ENCODE peak calls at places on chromosomes 4 and X, in six cellular contexts. U, C, L, B, F and M are unnamed samples.

GRCh38 chrX:153477039-153477438 is 6.7 kb upstream of the HAUS7 start:
- DNase-seq in B (no peak), C (no peak), F (no peak), L (no peak), U (peak), M (no peak)

GRCh38 chrX:1535241-1536041 is 1.5 kb downstream of the P2RY8 start:
- DNase-seq in B (peak), F (no peak), C (no peak), U (no peak), L (no peak), M (no peak)

GRCh38 chr4:6633091-6633906 is 7.2 kb upstream of the MRFAP1 start:
- DNase-seq in C (no peak), U (peak), L (no peak), B (no peak), F (no peak), M (no peak)

GRCh38 chr4:96839441-96839840 is 999.5 kb downstream of the PDHA2 start:
- DNase-seq in F (no peak), B (no peak), C (no peak), U (no peak), L (no peak), M (no peak)

GRCh38 chr4:157664726-157665125 is 444.2 kb downstream of the GRIA2 start:
- DNase-seq in B (no peak), L (peak), C (no peak), F (no peak), U (peak), M (peak)

GRCh38 chrX:105331244-105331643 is 110.8 kb upstream of the TEX13A start:
- DNase-seq in C (no peak), B (no peak), U (peak), L (no peak), F (no peak), M (peak)

GRCh38 chr4:168449740-168450442 is 30.4 kb downstream of the DDX60L start:
- DNase-seq in F (peak), U (peak), B (no peak), C (no peak), L (no peak), M (peak)

GRCh38 chrX:132226169-132226568 is 6.9 kb upstream of the RAP2C start:
- DNase-seq in C (no peak), L (no peak), B (no peak), F (no peak), U (peak), M (no peak)

GRCh38 chr4:80142396-80143304 is 54.7 kb upstream of the PRDM8 start:
- DNase-seq in L (no peak), B (no peak), U (peak), F (no peak), C (no peak), M (no peak)

GRCh38 chr4:47798165-47798564 is 39.7 kb downstream of the CORIN start:
- DNase-seq in L (no peak), C (no peak), F (no peak), U (no peak), B (no peak), M (no peak)

GRCh38 chr4:89837385-89837995 is 529 bp upstream of the SNCA start:
- DNase-seq in B (peak), C (no peak), U (peak), L (peak), F (peak), M (peak)

GRCh38 chr4:125826801-125827200 is 512.0 kb downstream of the FAT4 start:
- DNase-seq in C (no peak), U (no peak), L (no peak), B (no peak), F (no peak), M (no peak)

GRCh38 chrX:57282568-57282967 is 3.9 kb upstream of the FAAH2 start:
- DNase-seq in L (no peak), F (no peak), C (no peak), B (no peak), U (no peak), M (no peak)

GRCh38 chrX:136163694-136164093 is 16.4 kb downstream of the FHL1 start:
- DNase-seq in U (peak), F (no peak), B (no peak), C (no peak), L (no peak), M (no peak)